ENCODE peak calls at places on chromosome 2, in eight cellular contexts. R is hepatocyte, E is uterus, H is skeletal muscle cell, I is AG04449, F is AG04450, A is foreskin fibroblast, J is HFF-Myc. Y is an unnamed sample.

GRCh38 chr2:96485350-96485749 is 19.8 kb downstream of the NEURL3 start:
- DNase-seq in R (no peak), E (no peak), H (no peak), I (no peak), F (no peak), A (no peak), J (no peak), Y (no peak)

GRCh38 chr2:3135676-3136075 is 241.9 kb downstream of the EIPR1 start:
- DNase-seq in R (no peak), E (no peak), H (no peak), I (no peak), F (no peak), A (no peak), J (no peak), Y (no peak)

GRCh38 chr2:198756166-198756565 is 701.6 kb downstream of the SATB2 start:
- DNase-seq in R (no peak), E (no peak), H (no peak), I (peak; percentile 34), F (peak; percentile 10), A (peak; percentile 64), J (peak; percentile 12), Y (no peak)

GRCh38 chr2:83531211-83531610 is 927.9 kb downstream of the SUCLG1 start:
- DNase-seq in R (no peak), E (no peak), H (no peak), I (no peak), F (no peak), A (no peak), J (no peak), Y (no peak)

GRCh38 chr2:163601377-163601776 is 134.4 kb downstream of the FIGN start:
- DNase-seq in R (no peak), E (no peak), H (no peak), I (no peak), F (no peak), A (no peak), J (no peak), Y (peak; percentile 75)

GRCh38 chr2:1594281-1595171 is 149.8 kb downstream of the PXDN start:
- DNase-seq in R (no peak), E (no peak), H (no peak), I (no peak), F (no peak), A (peak; percentile 13), J (no peak), Y (no peak)

GRCh38 chr2:119700866-119701265 is 21.9 kb downstream of the TMEM177 start:
- DNase-seq in R (no peak), E (no peak), H (no peak), I (no peak), F (no peak), A (no peak), J (no peak), Y (no peak)

GRCh38 chr2:65379721-65380171 is 52.7 kb downstream of the SPRED2 start:
- DNase-seq in R (peak; percentile 39), E (no peak), H (no peak), I (no peak), F (no peak), A (no peak), J (no peak), Y (no peak)

GRCh38 chr2:122736279-122736678 is 980.8 kb downstream of the TSN start:
- DNase-seq in R (no peak), E (no peak), H (peak; percentile 12), I (no peak), F (no peak), A (no peak), J (no peak), Y (no peak)

GRCh38 chr2:217060516-217060915 is 200.7 kb upstream of the TNP1 start:
- DNase-seq in R (no peak), E (no peak), H (no peak), I (no peak), F (no peak), A (no peak), J (no peak), Y (no peak)

GRCh38 chr2:204503869-204504268 is 41.4 kb upstream of the PARD3B start:
- DNase-seq in R (no peak), E (no peak), H (no peak), I (no peak), F (no peak), A (peak; percentile 24), J (no peak), Y (no peak)

GRCh38 chr2:70541481-70542020 is 12.1 kb downstream of the TGFA start:
- DNase-seq in R (no peak), E (no peak), H (no peak), I (no peak), F (no peak), A (no peak), J (no peak), Y (no peak)

GRCh38 chr2:85231242-85231805 is 96.5 kb downstream of the TGOLN2 start:
- DNase-seq in R (no peak), E (no peak), H (no peak), I (no peak), F (no peak), A (no peak), J (no peak), Y (no peak)

GRCh38 chr2:44912660-44913059 is 28.8 kb upstream of the SIX3 start:
- DNase-seq in R (no peak), E (no peak), H (peak; percentile 52), I (no peak), F (no peak), A (peak; percentile 44), J (peak; percentile 15), Y (no peak)

GRCh38 chr2:98801286-98801685 is 70.4 kb upstream of the MGAT4A start:
- DNase-seq in R (no peak), E (no peak), H (no peak), I (no peak), F (no peak), A (no peak), J (no peak), Y (no peak)

GRCh38 chr2:222038086-222038802 is 260.6 kb downstream of the PAX3 start:
- DNase-seq in R (no peak), E (no peak), H (no peak), I (no peak), F (no peak), A (peak; percentile 49), J (no peak), Y (no peak)

GRCh38 chr2:203934006-203934632 is 2.4 kb upstream of the ICOS start:
- DNase-seq in R (no peak), E (no peak), H (no peak), I (no peak), F (no peak), A (no peak), J (no peak), Y (no peak)

GRCh38 chr2:168687314-168687713 is 115.1 kb upstream of the NOSTRIN start:
- DNase-seq in R (no peak), E (no peak), H (no peak), I (no peak), F (no peak), A (peak; percentile 38), J (no peak), Y (no peak)

GRCh38 chr2:40721595-40721994 is 269.7 kb upstream of the SLC8A1 start:
- DNase-seq in R (no peak), E (no peak), H (no peak), I (no peak), F (no peak), A (peak; percentile 54), J (peak; percentile 9), Y (peak; percentile 18)

GRCh38 chr2:128833628-128834027 is 515.0 kb upstream of the HS6ST1 start:
- DNase-seq in R (no peak), E (no peak), H (no peak), I (no peak), F (no peak), A (no peak), J (no peak), Y (no peak)

DNA sequence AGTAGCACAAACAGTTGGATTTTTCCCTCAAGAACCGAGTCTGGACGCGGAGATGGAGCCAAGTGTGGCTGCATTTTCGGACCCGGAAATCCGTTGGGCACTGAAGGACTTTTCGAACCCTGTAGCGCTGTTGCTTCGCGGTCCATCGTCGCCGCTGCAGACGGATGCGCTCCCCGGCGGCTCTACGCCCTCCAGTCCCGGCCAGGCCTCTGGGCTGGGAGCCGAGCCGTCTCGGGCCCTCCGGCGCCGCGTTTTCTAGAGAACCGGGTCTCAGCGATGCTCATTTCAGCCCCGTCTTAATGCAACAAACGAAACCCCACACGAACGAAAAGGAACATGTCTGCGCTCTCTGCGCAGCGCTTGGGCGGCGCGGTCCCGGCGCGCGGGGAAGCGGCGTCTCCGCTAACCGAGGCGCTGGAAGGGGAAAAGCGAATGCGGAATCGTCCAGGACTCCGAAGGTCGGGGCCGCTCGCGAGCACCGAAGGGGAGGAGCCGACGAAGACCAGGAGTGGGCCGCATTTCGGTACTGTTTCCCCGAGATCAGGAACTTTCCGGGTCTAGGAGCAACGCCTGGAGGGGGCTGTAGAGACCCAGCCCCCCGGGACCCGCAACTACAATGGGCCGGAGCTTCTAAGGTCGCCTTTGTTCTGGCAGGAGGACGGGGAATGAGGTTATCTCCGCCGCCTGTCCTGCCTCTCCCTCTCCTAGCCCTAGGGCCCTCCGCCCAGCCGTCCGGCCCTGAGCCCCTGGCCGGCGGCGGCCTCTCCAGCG is 3.2 kb downstream of the EMX1 start:
- DNase-seq in R (peak; percentile 48), E (no peak), H (no peak), I (no peak), F (no peak), A (peak; percentile 54), J (no peak), Y (no peak)
- H3K4me3 ChIP-seq in R (peak overlapping the region; percentile 4), E (no peak overlapping the region), H (peak overlapping the region; percentile 3), I (no peak overlapping the region), F (peak overlapping the region; percentile 25), A (peak overlapping the region; percentile 3), J (no peak overlapping the region), Y (no peak overlapping the region)

GRCh38 chr2:76461431-76461830 is 750.7 kb upstream of the GCFC2 start:
- DNase-seq in R (no peak), E (no peak), H (no peak), I (no peak), F (no peak), A (no peak), J (no peak), Y (no peak)
- H3K4me3 ChIP-seq in R (no peak overlapping the region), E (no peak overlapping the region), H (no peak overlapping the region), I (no peak overlapping the region), F (no peak overlapping the region), A (no peak overlapping the region), J (no peak overlapping the region), Y (no peak overlapping the region)

GRCh38 chr2:58427572-58428285 is 186.6 kb upstream of the FANCL start:
- DNase-seq in R (peak; percentile 77), E (peak; percentile 29), H (no peak), I (no peak), F (no peak), A (peak; percentile 38), J (no peak), Y (no peak)
- H3K4me3 ChIP-seq in R (peak overlapping the region; percentile 83), E (peak overlapping the region; percentile 42), H (peak overlapping the region; percentile 53), I (peak overlapping the region; percentile 54), F (peak overlapping the region; percentile 54), A (peak overlapping the region; percentile 51), J (peak overlapping the region; percentile 40), Y (peak overlapping the region; percentile 46)

DNA sequence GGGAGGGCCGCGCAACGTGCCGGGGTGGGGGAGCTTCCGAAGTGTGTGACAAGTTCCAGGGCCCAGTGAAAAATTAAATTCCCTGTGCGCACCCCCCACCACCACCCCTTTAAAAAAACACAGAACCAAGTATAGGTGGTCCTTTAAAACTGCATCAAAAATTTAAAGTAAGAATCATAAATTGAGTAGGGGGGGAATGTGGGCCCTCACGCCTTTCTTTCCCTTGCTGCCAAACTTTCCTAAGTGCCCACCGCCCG is 2.5 kb downstream of the BCL11A start:
- DNase-seq in R (no peak), E (no peak), H (no peak), I (no peak), F (no peak), A (no peak), J (no peak), Y (no peak)
- H3K4me3 ChIP-seq in R (peak overlapping the region; percentile 92), E (no peak overlapping the region), H (peak overlapping the region; percentile 69), I (peak overlapping the region; percentile 75), F (peak overlapping the region; percentile 47), A (peak overlapping the region; percentile 79), J (peak overlapping the region; percentile 64), Y (peak overlapping the region; percentile 72)

GRCh38 chr2:59594671-59595222 is 958.7 kb downstream of the BCL11A start:
- DNase-seq in R (no peak), E (no peak), H (no peak), I (no peak), F (no peak), A (no peak), J (no peak), Y (no peak)
- H3K4me3 ChIP-seq in R (no peak overlapping the region), E (no peak overlapping the region), H (no peak overlapping the region), I (no peak overlapping the region), F (no peak overlapping the region), A (no peak overlapping the region), J (no peak overlapping the region), Y (no peak overlapping the region)

Y was measured in kidney epithelial cell.